ENCODE peak calls at places on chromosomes 4 and X, in four cellular contexts. B is HepG2, Z is A549, F is K562. S is an unnamed sample.

GRCh38 chr4:184498598-184498997 is 24.2 kb upstream of the IRF2 start:
- DNase-seq in B (no peak), Z (no peak), F (no peak), S (no peak)

GRCh38 chrX:13933851-13934250 is 95.8 kb downstream of the GEMIN8 start:
- DNase-seq in B (no peak), Z (no peak), F (no peak), S (no peak)

GRCh38 chrX:17030092-17030491 is 83.6 kb downstream of the REPS2 start:
- DNase-seq in B (no peak), Z (no peak), F (no peak), S (no peak)

GRCh38 chr4:41977709-41978108 is 3.8 kb upstream of the DCAF4L1 start:
- DNase-seq in B (no peak), Z (no peak), F (no peak), S (no peak)

GRCh38 chr4:178086324-178086723 is 644.1 kb upstream of the AGA start:
- DNase-seq in B (peak), Z (peak), F (peak), S (no peak)

GRCh38 chr4:57425610-57426009 is 315.4 kb upstream of the IGFBP7 start:
- DNase-seq in B (no peak), Z (no peak), F (no peak), S (no peak)

GRCh38 chr4:159358226-159358625 is 255.3 kb downstream of the RAPGEF2 start:
- DNase-seq in B (no peak), Z (no peak), F (no peak), S (peak)

GRCh38 chr4:39466747-39467146 is 7.9 kb downstream of the LIAS start:
- DNase-seq in B (no peak), Z (peak), F (no peak), S (no peak)

GRCh38 chr4:74764119-74764518 is 30.2 kb downstream of the BTC start:
- DNase-seq in B (no peak), Z (no peak), F (no peak), S (no peak)

GRCh38 chrX:150694738-150695410 is 1.7 kb downstream of the MTMR1 start:
- DNase-seq in B (no peak), Z (no peak), F (peak), S (no peak)

GRCh38 chr4:113384600-113384999 is 335.1 kb downstream of the ANK2 start:
- DNase-seq in B (no peak), Z (no peak), F (no peak), S (peak)

GRCh38 chr4:114694770-114695169 is 96.2 kb downstream of the UGT8 start:
- DNase-seq in B (peak), Z (peak), F (peak), S (peak)

GRCh38 chrX:105331244-105331643 is 110.8 kb upstream of the TEX13A start:
- DNase-seq in B (no peak), Z (no peak), F (no peak), S (no peak)

GRCh38 chr4:74794341-74794801 is at the start of gene BTC:
- DNase-seq in B (peak), Z (peak), F (peak), S (no peak)

GRCh38 chr4:183430317-183430986 is 14.0 kb upstream of the CDKN2AIP start:
- DNase-seq in B (no peak), Z (no peak), F (no peak), S (peak)

GRCh38 chr4:131339137-131339536 is 1810.0 kb upstream of the PCDH10 start:
- DNase-seq in B (no peak), Z (no peak), F (no peak), S (no peak)

GRCh38 chr4:138111462-138112000 is 130.6 kb downstream of the SLC7A11 start:
- DNase-seq in B (peak), Z (no peak), F (no peak), S (peak)
- TF ChIP-seq MYC in B (no peak), Z (no peak), F (no peak), S (no peak)

GRCh38 chrX:101057095-101057714 is 5.3 kb upstream of the TRMT2B start:
- DNase-seq in B (no peak), Z (no peak), F (peak), S (peak)
- TF ChIP-seq MAX in B (no peak), Z (no peak), F (no peak), S (no peak)

DNA sequence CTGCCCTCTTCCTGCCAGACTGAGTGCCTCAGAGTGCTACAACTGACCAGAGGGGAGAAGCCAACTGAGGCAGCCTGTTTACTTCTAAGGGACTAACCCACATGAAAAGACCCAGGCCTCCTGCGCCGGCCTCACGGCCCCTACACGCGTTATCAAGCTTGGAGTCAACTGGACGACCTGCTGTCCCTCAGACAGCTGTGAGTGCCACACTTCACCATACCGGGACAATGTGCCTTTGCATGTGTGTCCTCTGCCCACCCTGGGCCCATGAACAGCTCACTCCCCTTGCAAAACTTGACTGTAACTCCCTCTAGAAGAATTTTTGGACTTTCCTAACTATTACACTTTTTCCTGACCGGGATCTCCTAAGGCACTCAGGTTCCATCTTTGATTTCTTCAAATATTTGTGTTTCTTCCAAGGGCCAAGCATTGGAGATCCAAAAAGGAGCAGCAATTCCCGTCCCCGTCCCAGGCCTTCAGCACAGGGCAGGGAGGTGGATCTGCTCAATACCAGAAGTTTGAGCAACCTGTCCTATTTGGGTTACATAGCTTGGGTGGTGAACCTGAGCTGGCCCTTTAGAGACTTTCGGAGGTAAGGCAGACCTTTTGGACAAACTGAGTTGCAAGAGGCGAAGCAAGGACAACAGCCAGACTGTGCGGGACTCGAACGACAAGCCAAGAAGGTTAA is 1.7 kb downstream of the NOP14 start:
- DNase-seq in B (peak), Z (no peak), F (peak), S (no peak)
- TF ChIP-seq JUN in B (no peak), Z (no peak), F (no peak), S (no peak)

GRCh38 chrX:49110417-49110816 is 13.1 kb downstream of the GPKOW start:
- DNase-seq in B (no peak), Z (no peak), F (no peak), S (no peak)
- TF ChIP-seq MYC in B (no peak), Z (no peak), F (no peak), S (no peak)

DNA sequence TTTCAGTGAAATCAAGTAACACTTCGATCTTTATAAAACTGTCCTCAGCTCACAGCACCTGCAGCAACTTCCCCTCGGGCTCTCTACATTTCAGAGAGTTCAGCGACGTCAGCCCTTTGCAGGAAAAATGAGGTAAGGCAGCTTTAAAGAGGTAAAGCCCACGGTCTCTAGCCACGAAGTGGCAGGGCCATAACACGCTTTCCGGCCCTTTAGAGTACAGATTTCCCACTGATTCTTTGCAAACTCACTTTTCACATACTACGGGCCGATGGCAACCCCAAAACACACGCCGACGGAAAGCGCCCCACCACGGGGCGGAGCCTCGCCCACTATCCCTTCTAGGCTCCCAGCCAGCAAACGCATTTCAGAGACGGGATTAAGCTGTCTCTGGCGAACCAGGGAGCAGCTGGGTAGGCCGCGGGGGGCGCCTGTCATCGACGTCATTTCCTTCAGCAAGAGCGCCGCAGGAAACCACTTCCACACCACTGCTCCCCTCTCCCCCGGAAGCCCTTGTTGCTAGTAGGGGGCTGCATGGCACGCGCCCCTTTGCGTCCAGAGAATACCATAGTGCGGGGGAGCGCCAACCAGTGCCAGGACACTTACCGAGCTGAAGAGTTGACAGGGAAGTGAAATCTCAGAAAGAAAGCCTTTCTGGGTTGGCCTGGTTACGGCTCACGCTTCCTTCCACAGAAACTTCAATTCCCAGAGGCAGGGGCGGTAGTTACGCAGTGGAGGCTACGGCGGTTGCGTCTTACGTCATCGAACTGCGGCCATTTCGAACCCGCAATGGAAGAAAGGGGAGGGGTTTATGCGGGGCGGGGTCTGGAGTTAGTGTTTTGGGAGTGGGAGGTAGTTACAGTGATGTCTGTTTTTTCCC is at the start of gene TRMT10A:
- DNase-seq in B (peak), Z (peak), F (peak), S (peak)
- TF ChIP-seq MAX in B (peak), Z (peak), F (peak), S (peak)

GRCh38 chr4:14257903-14258302 is 630.4 kb upstream of the BOD1L1 start:
- DNase-seq in B (no peak), Z (no peak), F (no peak), S (no peak)

GRCh38 chr4:14249226-14249625 is 621.7 kb upstream of the BOD1L1 start:
- DNase-seq in B (no peak), Z (no peak), F (no peak), S (no peak)

GRCh38 chr4:14259926-14260325 is 632.4 kb upstream of the BOD1L1 start:
- DNase-seq in B (no peak), Z (no peak), F (no peak), S (no peak)

GRCh38 chr4:14254806-14255445 is 627.4 kb upstream of the BOD1L1 start:
- DNase-seq in B (no peak), Z (no peak), F (no peak), S (no peak)

DNA sequence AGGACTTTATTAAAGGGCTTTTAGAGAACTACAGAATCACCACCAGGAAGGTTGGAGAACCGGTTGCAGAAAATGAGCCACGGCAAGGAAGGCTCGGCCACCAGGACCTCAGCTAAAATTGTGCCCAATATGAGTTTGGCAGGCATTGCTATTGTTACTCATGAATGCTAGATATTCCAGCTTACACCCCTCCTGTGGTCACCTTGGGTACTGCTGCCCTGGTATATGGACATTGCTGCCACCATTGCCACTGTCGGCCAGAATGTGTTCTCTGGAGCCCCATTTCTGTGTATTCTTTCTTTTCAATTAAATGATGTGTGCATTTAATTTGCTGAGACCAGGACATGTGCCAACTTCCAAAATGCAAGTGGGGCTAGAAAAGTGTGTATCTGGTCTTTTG is 626.7 kb upstream of the BOD1L1 start:
- DNase-seq in B (no peak), Z (peak), F (no peak), S (peak)
- TF ChIP-seq JUN in B (no peak), Z (no peak), F (no peak), S (no peak)

GRCh38 chrX:153875391-153876111 is 10.4 kb downstream of the L1CAM start:
- DNase-seq in B (no peak), Z (no peak), F (peak), S (peak)
- TF ChIP-seq MYC in B (peak), Z (no peak), F (peak), S (no peak)

S was measured in endothelial cell of umbilical vein.